ENCODE peak calls at places on chromosome 18, in five cellular contexts. F is GM12891, Y is H1, T is GM12878, P is K562. H is an unnamed sample.

GRCh38 chr18:80254971-80255500 is 7.7 kb upstream of the PARD6G start:
- DNase-seq in P (no peak), F (no peak), Y (no peak), T (no peak), H (no peak)

GRCh38 chr18:76805221-76805620 is 17.1 kb upstream of the ZNF236 start:
- DNase-seq in F (no peak), P (peak), T (no peak), Y (no peak), H (no peak)

GRCh38 chr18:58690259-58690658 is 19.0 kb downstream of the MALT1 start:
- DNase-seq in P (no peak), T (no peak), F (no peak), Y (no peak), H (no peak)

GRCh38 chr18:45850021-45850420 is 24.5 kb downstream of the SIGLEC15 start:
- DNase-seq in P (no peak), Y (peak), F (no peak), T (peak), H (no peak)

GRCh38 chr18:54386043-54386442 is 28.3 kb downstream of the C18orf54 start:
- DNase-seq in T (no peak), F (no peak), P (no peak), Y (no peak), H (no peak)

GRCh38 chr18:31206787-31207381 is 44.2 kb upstream of the DSC1 start:
- DNase-seq in F (peak), T (peak), P (peak), Y (peak), H (no peak)

GRCh38 chr18:34033968-34034367 is 190.7 kb downstream of the NOL4 start:
- DNase-seq in F (no peak), P (no peak), Y (no peak), T (peak), H (no peak)

GRCh38 chr18:20971886-20972267 is 139.7 kb downstream of the ROCK1 start:
- DNase-seq in P (peak), F (no peak), T (no peak), Y (no peak), H (no peak)

GRCh38 chr18:59200787-59201186 is 19.2 kb upstream of the GRP start:
- DNase-seq in T (no peak), P (no peak), F (no peak), Y (no peak), H (no peak)

GRCh38 chr18:51193621-51194287 is 3.7 kb downstream of the MEX3C start:
- DNase-seq in T (no peak), F (no peak), Y (no peak), P (no peak), H (no peak)

GRCh38 chr18:76475450-76476203 is 19.4 kb downstream of the ZNF516 start:
- DNase-seq in T (no peak), P (no peak), Y (no peak), F (no peak), H (no peak)

GRCh38 chr18:53147472-53147871 is 807.5 kb downstream of the DCC start:
- DNase-seq in T (no peak), P (no peak), Y (no peak), F (no peak), H (no peak)

GRCh38 chr18:487371-487770 is 13.1 kb downstream of the COLEC12 start:
- DNase-seq in P (no peak), Y (no peak), F (no peak), T (no peak), H (no peak)

GRCh38 chr18:25310045-25310444 is 41.9 kb downstream of the ZNF521 start:
- DNase-seq in P (no peak), Y (no peak), T (no peak), F (no peak), H (no peak)

GRCh38 chr18:62979172-62979571 is 263.8 kb downstream of the PHLPP1 start:
- DNase-seq in Y (no peak), P (no peak), F (no peak), T (no peak), H (no peak)

GRCh38 chr18:58687871-58688308 is 16.6 kb downstream of the MALT1 start:
- DNase-seq in Y (no peak), F (no peak), T (peak), P (no peak), H (no peak)

GRCh38 chr18:702957-703659 is 9.3 kb downstream of the ENOSF1 start:
- DNase-seq in F (no peak), T (no peak), Y (peak), P (no peak), H (no peak)

GRCh38 chr18:5600376-5601071 is 56.7 kb upstream of the EPB41L3 start:
- DNase-seq in P (no peak), F (no peak), T (no peak), Y (no peak), H (no peak)

GRCh38 chr18:5603153-5603552 is 59.4 kb upstream of the EPB41L3 start:
- DNase-seq in P (no peak), Y (no peak), T (no peak), F (no peak), H (no peak)

GRCh38 chr18:5601188-5601624 is 57.4 kb upstream of the EPB41L3 start:
- DNase-seq in T (no peak), P (no peak), F (no peak), Y (no peak), H (no peak)

GRCh38 chr18:5604778-5605177 is 61.0 kb upstream of the EPB41L3 start:
- DNase-seq in Y (no peak), T (no peak), P (no peak), F (no peak), H (no peak)
- TF ChIP-seq TAF1 in Y (no peak), T (no peak), P (no peak), F (no peak), H (no peak)

DNA sequence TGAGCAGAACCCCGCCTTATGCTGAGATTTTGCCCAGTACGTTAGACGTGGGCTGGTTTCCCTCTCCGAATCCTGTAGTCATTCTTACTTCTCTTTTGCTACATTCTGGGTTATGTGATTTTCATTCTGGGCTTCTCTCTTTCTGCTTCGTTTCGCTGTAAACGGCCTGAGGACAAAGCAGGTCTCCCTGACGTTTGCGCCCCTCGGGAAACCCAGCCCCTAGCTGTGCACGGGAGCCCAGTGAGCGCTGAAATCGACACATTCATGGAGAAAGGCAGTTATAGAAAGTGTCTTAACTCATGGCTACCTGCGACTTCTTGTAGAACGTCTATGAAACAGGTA is 22.7 kb upstream of the MC5R start:
- DNase-seq in P (no peak), T (no peak), Y (no peak), F (no peak), H (no peak)
- TF ChIP-seq TAF1 in P (no peak), T (no peak), Y (no peak), F (no peak), H (no peak)

GRCh38 chr18:11902522-11903292 is 5.4 kb downstream of the MPPE1 start:
- DNase-seq in F (no peak), Y (no peak), T (no peak), P (no peak), H (no peak)
- TF ChIP-seq TAF1 in F (no peak), Y (no peak), T (no peak), P (no peak), H (no peak)

GRCh38 chr18:22682720-22683119 is 250.4 kb upstream of the RBBP8 start:
- DNase-seq in P (no peak), T (no peak), Y (no peak), F (no peak), H (no peak)

GRCh38 chr18:22683786-22684185 is 249.3 kb upstream of the RBBP8 start:
- DNase-seq in Y (no peak), T (no peak), P (no peak), F (no peak), H (no peak)

GRCh38 chr18:22681912-22682311 is 251.2 kb upstream of the RBBP8 start:
- DNase-seq in F (no peak), T (no peak), Y (no peak), P (no peak), H (no peak)

GRCh38 chr18:22684268-22684667 is 248.9 kb upstream of the RBBP8 start:
- DNase-seq in Y (no peak), F (no peak), T (no peak), P (no peak), H (no peak)

DNA sequence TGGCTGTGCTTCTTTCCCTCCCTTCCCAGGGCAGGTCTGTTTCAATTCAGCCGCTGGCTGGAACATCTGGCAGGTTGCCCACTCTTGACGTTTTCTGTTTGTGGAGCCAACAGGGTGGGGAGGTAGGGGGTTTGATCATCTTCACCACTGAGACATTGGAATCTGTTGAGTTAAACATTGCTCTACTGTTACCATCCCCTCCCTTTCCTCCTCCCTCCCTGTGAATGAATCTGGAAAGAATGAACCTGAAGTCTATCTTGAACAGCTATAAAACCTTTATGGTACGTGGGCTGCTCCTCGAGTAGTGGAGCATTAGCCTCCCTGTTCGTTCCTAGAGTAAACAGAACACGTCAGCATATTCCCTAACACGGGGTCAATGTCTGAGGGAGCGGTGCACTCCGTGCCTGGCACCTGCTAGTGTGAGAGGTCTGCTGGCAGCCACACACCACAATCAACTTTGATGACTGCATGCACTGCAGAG is 249.9 kb upstream of the RBBP8 start:
- DNase-seq in T (no peak), P (no peak), Y (no peak), F (no peak), H (no peak)
- TF ChIP-seq TAF1 in T (no peak), P (no peak), Y (no peak), F (no peak), H (no peak)

GRCh38 chr18:6682437-6683111 is 46.9 kb upstream of the ARHGAP28 start:
- DNase-seq in P (peak), F (no peak), T (no peak), Y (no peak), H (no peak)

GRCh38 chr18:6681331-6681875 is 48.1 kb upstream of the ARHGAP28 start:
- DNase-seq in F (no peak), T (no peak), Y (no peak), P (no peak), H (no peak)

GRCh38 chr18:6679201-6679600 is 50.3 kb upstream of the ARHGAP28 start:
- DNase-seq in Y (no peak), T (no peak), F (no peak), P (no peak), H (no peak)

DNA sequence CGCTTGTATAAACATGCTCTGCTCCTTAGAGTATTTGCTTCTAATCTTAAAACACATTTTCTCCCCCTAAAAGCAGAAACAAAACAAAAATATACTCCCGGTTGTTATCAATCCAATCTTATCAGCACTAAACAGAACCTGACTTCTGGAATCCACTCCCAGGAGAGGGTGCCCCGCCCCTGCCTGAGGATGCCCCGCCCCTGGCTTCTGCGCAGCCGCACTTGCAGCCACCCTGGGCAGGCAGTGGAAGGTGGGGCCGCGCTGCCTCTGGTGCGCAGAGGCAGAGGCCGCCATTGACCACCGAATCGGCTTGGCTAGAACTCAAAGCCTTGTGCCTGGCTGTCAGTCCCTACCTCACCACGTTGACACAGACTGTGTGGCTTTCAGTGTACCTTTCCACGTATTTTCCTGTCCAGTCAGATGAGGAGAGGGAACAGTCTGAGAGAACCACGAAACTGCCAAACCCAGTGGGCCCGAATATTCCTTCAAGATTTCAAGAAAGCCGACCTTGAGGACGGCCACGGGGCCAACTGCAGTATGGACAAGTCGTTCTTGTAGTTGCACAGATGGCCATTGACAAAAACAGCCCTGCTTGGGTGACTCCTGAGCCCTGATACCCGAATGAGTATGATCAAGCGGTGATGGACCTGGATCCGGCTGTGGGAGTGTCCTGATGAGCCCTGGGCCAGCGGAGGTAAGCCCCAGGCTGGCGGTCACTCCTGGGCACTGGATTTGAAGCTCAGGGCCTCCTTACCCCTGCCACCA is 46.2 kb upstream of the ARHGAP28 start:
- DNase-seq in P (peak), T (no peak), Y (peak), F (no peak), H (no peak)
- TF ChIP-seq TAF1 in P (peak), T (no peak), Y (no peak), F (no peak), H (no peak)

GRCh38 chr18:49490246-49490762 is 3.3 kb upstream of the C18orf32 start:
- DNase-seq in T (no peak), F (no peak), Y (no peak), P (no peak), H (no peak)

GRCh38 chr18:49487711-49488310 is 777 bp upstream of the C18orf32 start:
- DNase-seq in P (no peak), T (no peak), Y (no peak), F (no peak), H (no peak)

GRCh38 chr18:49483198-49483597 is 3.8 kb downstream of the C18orf32 start:
- DNase-seq in T (no peak), P (no peak), F (no peak), Y (no peak), H (no peak)

GRCh38 chr18:49486959-49487710 is at the start of gene C18orf32:
- DNase-seq in P (peak), F (peak), T (peak), Y (peak), H (peak)

GRCh38 chr18:49486617-49486958 is 446 bp downstream of the C18orf32 start:
- DNase-seq in F (no peak), T (no peak), Y (no peak), P (no peak), H (no peak)
- TF ChIP-seq TAF1 in F (no peak), T (no peak), Y (no peak), P (no peak), H (no peak)

GRCh38 chr18:64403784-64404498 is 255.1 kb upstream of the LINC00305 start:
- DNase-seq in F (no peak), Y (no peak), T (no peak), P (no peak), H (no peak)
- TF ChIP-seq TAF1 in F (no peak), Y (no peak), T (no peak), P (no peak), H (no peak)

H was measured in GM12892.